ENCODE peak calls at places on chromosomes 6 and 20, in four cellular contexts. T is K562, S is HepG2, N is GM12878. D is an unnamed sample.

GRCh38 chr6:44388135-44388487 is 605 bp downstream of the CDC5L start:
- DNase-seq in N (peak), S (no peak), T (no peak), D (no peak)

GRCh38 chr6:158770533-158770932 is 48.6 kb downstream of the EZR start:
- DNase-seq in S (no peak), N (no peak), T (no peak), D (no peak)

GRCh38 chr6:25560851-25561250 is 91.2 kb upstream of the SCGN start:
- DNase-seq in S (no peak), T (no peak), N (no peak), D (no peak)

GRCh38 chr20:48155231-48155630 is 369.9 kb upstream of the SULF2 start:
- DNase-seq in S (no peak), N (no peak), T (no peak), D (no peak)

GRCh38 chr20:17491041-17491440 is 40.1 kb downstream of the BFSP1 start:
- DNase-seq in S (no peak), T (no peak), N (no peak), D (no peak)

GRCh38 chr6:51531623-51532022 is 555.8 kb downstream of the PKHD1 start:
- DNase-seq in S (no peak), T (no peak), N (peak), D (no peak)

GRCh38 chr6:126228001-126228791 is 111.7 kb upstream of the CENPW start:
- DNase-seq in S (no peak), T (no peak), N (no peak), D (no peak)

GRCh38 chr6:160238234-160238633 is 20.4 kb downstream of the SLC22A2 start:
- DNase-seq in T (no peak), N (no peak), S (no peak), D (no peak)

GRCh38 chr6:40583694-40584093 is 3.5 kb downstream of the LRFN2 start:
- DNase-seq in N (no peak), S (no peak), T (no peak), D (no peak)

GRCh38 chr20:37727247-37727956 is 33.6 kb downstream of the CTNNBL1 start:
- DNase-seq in S (peak), T (no peak), N (no peak), D (no peak)

GRCh38 chr20:38242848-38243449 is 17.6 kb downstream of the KIAA1755 start:
- DNase-seq in N (no peak), S (peak), T (peak), D (no peak)

GRCh38 chr6:164507197-164507957 is 802.0 kb downstream of the C6orf118 start:
- DNase-seq in N (peak), T (no peak), S (no peak), D (no peak)

GRCh38 chr6:154613137-154613676 is 102.7 kb upstream of the CNKSR3 start:
- DNase-seq in T (peak), S (no peak), N (no peak), D (peak)

GRCh38 chr6:168374051-168374502 is 54.5 kb upstream of the DACT2 start:
- DNase-seq in T (no peak), N (no peak), S (no peak), D (no peak)

GRCh38 chr6:99016355-99016754 is 68.6 kb upstream of the FBXL4 start:
- DNase-seq in S (no peak), N (no peak), T (no peak), D (peak)

GRCh38 chr20:24935140-24935539 is 13.9 kb upstream of the CST7 start:
- DNase-seq in S (no peak), T (no peak), N (no peak), D (no peak)

GRCh38 chr20:38343107-38343797 is 3.0 kb upstream of the LBP start:
- DNase-seq in N (no peak), S (peak), T (peak), D (peak)

GRCh38 chr6:13012977-13013680 is 296.6 kb downstream of the PHACTR1 start:
- DNase-seq in N (no peak), S (no peak), T (no peak), D (no peak)

GRCh38 chr6:69887714-69888345 is 21.5 kb downstream of the COL19A1 start:
- DNase-seq in T (no peak), S (no peak), N (no peak), D (no peak)

GRCh38 chr20:58481541-58482021 is 33.6 kb downstream of the APCDD1L start:
- DNase-seq in S (peak), T (peak), N (no peak), D (no peak)

GRCh38 chr6:113879186-113880096 is 22.3 kb downstream of the MARCKS start:
- DNase-seq in T (peak), N (peak), S (peak), D (peak)

GRCh38 chr6:117540670-117541069 is 58.2 kb downstream of the DCBLD1 start:
- DNase-seq in N (no peak), T (no peak), S (no peak), D (peak)

GRCh38 chr6:113318553-113318952 is 538.6 kb upstream of the MARCKS start:
- DNase-seq in S (no peak), N (no peak), T (no peak), D (peak)

GRCh38 chr6:168012431-168013249 is 15.2 kb downstream of the KIF25 start:
- DNase-seq in N (no peak), S (no peak), T (no peak), D (no peak)

GRCh38 chr20:42186337-42186736 is 568.2 kb upstream of the CHD6 start:
- DNase-seq in S (no peak), T (no peak), N (no peak), D (no peak)

GRCh38 chr20:2136275-2136674 is 34.6 kb downstream of the STK35 start:
- DNase-seq in S (no peak), N (no peak), T (no peak), D (no peak)

GRCh38 chr6:157457787-157458186 is 76.8 kb downstream of the ZDHHC14 start:
- DNase-seq in S (no peak), T (no peak), N (no peak), D (no peak)

GRCh38 chr20:24587384-24588046 is 118.1 kb downstream of the SYNDIG1 start:
- DNase-seq in S (no peak), T (no peak), N (no peak), D (no peak)

GRCh38 chr20:45629496-45630100 is at the start of gene WFDC10A:
- DNase-seq in T (peak), N (no peak), S (peak), D (peak)

GRCh38 chr6:167350731-167351655 is 26.1 kb downstream of the TTLL2 start:
- DNase-seq in N (peak), S (no peak), T (peak), D (no peak)

GRCh38 chr6:4714961-4715501 is 61.2 kb upstream of the CDYL start:
- DNase-seq in T (no peak), N (no peak), S (no peak), D (no peak)

GRCh38 chr6:146028250-146028789 is 542 bp upstream of the GRM1 start:
- DNase-seq in T (peak), S (peak), N (no peak), D (peak)

GRCh38 chr6:53250761-53251672 is 97.7 kb downstream of the ELOVL5 start:
- DNase-seq in N (no peak), S (no peak), T (no peak), D (peak)

GRCh38 chr6:53250137-53250760 is 98.5 kb downstream of the ELOVL5 start:
- DNase-seq in N (no peak), S (no peak), T (no peak), D (peak)

GRCh38 chr6:53257001-53257400 is 91.7 kb downstream of the ELOVL5 start:
- DNase-seq in N (no peak), S (no peak), T (no peak), D (no peak)

GRCh38 chr6:53257533-53257932 is 91.2 kb downstream of the ELOVL5 start:
- DNase-seq in T (no peak), N (no peak), S (no peak), D (no peak)

GRCh38 chr6:53252177-53252692 is 96.5 kb downstream of the ELOVL5 start:
- DNase-seq in N (no peak), T (no peak), S (no peak), D (no peak)
- TF ChIP-seq CEBPB in N (no peak), T (no peak), S (no peak), D (no peak)

DNA sequence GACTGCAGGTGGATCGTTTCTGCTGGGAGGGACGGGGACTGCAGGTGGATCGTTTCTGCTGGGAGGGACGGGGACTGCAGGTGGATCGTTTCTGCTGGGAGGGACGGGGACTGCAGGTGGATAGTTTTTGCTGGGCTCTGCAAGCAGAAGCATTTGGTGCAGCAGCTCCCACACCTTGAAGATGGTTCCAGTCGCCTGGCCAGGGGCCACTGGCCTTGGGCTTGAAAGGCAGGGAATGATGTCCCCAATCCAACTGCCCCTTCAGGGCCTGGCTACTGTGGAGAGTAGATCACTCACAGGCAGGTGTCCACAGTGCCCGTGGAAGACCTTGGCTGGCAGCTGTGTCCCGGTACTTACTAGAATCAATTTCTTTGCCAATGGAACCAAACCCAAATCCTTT is 68.2 kb downstream of the PSMG4 start:
- DNase-seq in T (no peak), N (no peak), S (no peak), D (no peak)
- TF ChIP-seq MXI1 in T (no peak), N (no peak), S (no peak), D (no peak)

GRCh38 chr6:136192917-136193316 is 57.2 kb downstream of the MTFR2 start:
- DNase-seq in S (no peak), N (no peak), T (no peak), D (peak)
- TF ChIP-seq CEBPB in S (no peak), N (no peak), T (no peak), D (no peak)

DNA sequence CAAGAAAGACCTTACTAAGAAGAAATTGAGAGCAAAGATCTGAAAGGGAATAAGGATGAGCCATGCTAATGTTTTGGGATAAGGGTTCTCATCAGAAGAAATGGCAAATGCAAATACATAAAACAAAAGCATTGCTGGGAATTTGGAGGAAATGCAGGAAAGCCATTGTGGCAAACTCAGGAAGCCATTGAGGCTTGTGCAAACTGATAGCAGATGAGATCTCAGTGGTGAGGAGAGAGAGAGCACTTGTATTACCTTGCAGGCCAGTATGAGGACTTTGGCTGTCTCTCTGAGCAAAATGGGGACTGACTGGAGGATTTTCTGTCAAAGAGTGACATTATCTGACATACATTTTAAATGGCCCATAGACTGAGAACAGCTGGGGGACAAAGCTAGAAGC is 103.0 kb downstream of the ADGRB3 start:
- DNase-seq in T (no peak), N (no peak), S (no peak), D (no peak)
- TF ChIP-seq MXI1 in T (no peak), N (no peak), S (no peak), D (no peak)

GRCh38 chr6:109053285-109053684 is 41.4 kb downstream of the SESN1 start:
- DNase-seq in N (no peak), S (no peak), T (no peak), D (no peak)
- TF ChIP-seq CEBPB in N (no peak), S (no peak), T (no peak), D (no peak)